ENCODE peak calls at places on chromosome 22, in four cellular contexts. C is T-cell; G is activated B cell treated with CpG ODN at 0.5 μM for 24 hours; O is effector memory CD8-positive, alpha-beta T cell. A is an unnamed sample.
A peak's percentile ranks its signal among the peaks of the same experiment; 100 is the strongest.

GRCh38 chr22:31603574-31603973 is 58.4 kb downstream of the PISD start:
- DNase-seq in O (no peak), C (no peak), G (no peak), A (no peak)

GRCh38 chr22:45204751-45205623 is 35.7 kb downstream of the KIAA0930 start:
- DNase-seq in C (no peak), G (no peak), O (no peak), A (no peak)

GRCh38 chr22:49657275-49657973 is 170.2 kb downstream of the BRD1 start:
- DNase-seq in C (peak; percentile 60), G (peak; percentile 63), O (peak; percentile 49), A (no peak)

GRCh38 chr22:26805131-26805530 is 147.7 kb downstream of the MIAT start:
- DNase-seq in C (no peak), O (no peak), G (no peak), A (no peak)

GRCh38 chr22:46057762-46058420 is 80.9 kb upstream of the WNT7B start:
- DNase-seq in G (no peak), C (no peak), O (no peak), A (no peak)

GRCh38 chr22:44247923-44248892 is 64.5 kb downstream of the SHISAL1 start:
- DNase-seq in C (no peak), G (no peak), O (no peak), A (no peak)

GRCh38 chr22:45833613-45834012 is 143.3 kb downstream of the WNT7B start:
- DNase-seq in G (no peak), O (no peak), C (no peak), A (no peak)

GRCh38 chr22:44127353-44127752 is 53.4 kb upstream of the PARVG start:
- DNase-seq in C (no peak), O (no peak), G (no peak), A (no peak)

GRCh38 chr22:31083377-31083768 is 2.3 kb downstream of the SMTN start:
- DNase-seq in O (no peak), G (no peak), C (no peak), A (no peak)

GRCh38 chr22:45878051-45878764 is 98.8 kb downstream of the WNT7B start:
- DNase-seq in G (peak; percentile 9), O (no peak), C (no peak), A (no peak)

GRCh38 chr22:22713416-22713815 is 69.0 kb downstream of the GGTLC2 start:
- DNase-seq in G (no peak), O (no peak), C (no peak), A (no peak)

GRCh38 chr22:45366713-45367112 is 46.7 kb downstream of the SMC1B start:
- DNase-seq in O (no peak), G (no peak), C (no peak), A (no peak)

GRCh38 chr22:20494978-20495860 is at the start of gene KLHL22:
- DNase-seq in G (no peak), C (peak; percentile 34), O (peak; percentile 13), A (no peak)

A was measured in skeletal muscle cell.